ENCODE peak calls at places on chromosome 17, in five cellular contexts. L is endodermal cell, V is cardiac fibroblast, B is MCF 10A, T is foreskin fibroblast. U is an unnamed sample.

GRCh38 chr17:41801374-41802062 is 10.2 kb downstream of the P3H4 start:
- DNase-seq in L (peak; percentile 97), V (peak; percentile 79), B (peak; percentile 91), T (peak; percentile 56), U (peak; percentile 81)

GRCh38 chr17:42251115-42251514 is 25.1 kb downstream of the STAT5B start:
- DNase-seq in L (no peak), V (peak; percentile 59), B (peak; percentile 54), T (no peak), U (peak; percentile 79)

GRCh38 chr17:10077561-10078299 is 120.7 kb downstream of the GAS7 start:
- DNase-seq in L (no peak), V (no peak), B (no peak), T (no peak), U (no peak)

GRCh38 chr17:68600881-68601564 is at the start of gene FAM20A:
- DNase-seq in L (peak; percentile 90), V (no peak), B (no peak), T (no peak), U (peak; percentile 5)

GRCh38 chr17:10385871-10386270 is 13.1 kb upstream of the MYH13 start:
- DNase-seq in L (no peak), V (no peak), B (no peak), T (no peak), U (no peak)

GRCh38 chr17:72985882-72986720 is 106.4 kb downstream of the SLC39A11 start:
- DNase-seq in L (peak; percentile 95), V (peak; percentile 85), B (peak; percentile 82), T (peak; percentile 57), U (peak; percentile 91)

GRCh38 chr17:6843241-6843890 is 11.8 kb upstream of the TEKT1 start:
- DNase-seq in L (no peak), V (peak; percentile 78), B (peak; percentile 65), T (peak; percentile 8), U (peak; percentile 74)

GRCh38 chr17:43219746-43220380 is 8.2 kb downstream of the TMEM106A start:
- DNase-seq in L (no peak), V (no peak), B (no peak), T (no peak), U (no peak)

GRCh38 chr17:64596988-64597387 is 65.1 kb downstream of the SMURF2 start:
- DNase-seq in L (no peak), V (no peak), B (no peak), T (no peak), U (no peak)

GRCh38 chr17:27657620-27658019 is 26.6 kb downstream of the LGALS9 start:
- DNase-seq in L (peak; percentile 90), V (peak; percentile 33), B (peak; percentile 27), T (no peak), U (peak; percentile 45)

GRCh38 chr17:80849119-80849518 is 142.5 kb upstream of the CHMP6 start:
- DNase-seq in L (no peak), V (no peak), B (no peak), T (no peak), U (no peak)

GRCh38 chr17:21677126-21677910 is 15.0 kb upstream of the KCNJ18 start:
- DNase-seq in L (no peak), V (no peak), B (no peak), T (no peak), U (no peak)
- TF ChIP-seq CTCF in L (no peak), V (no peak), B (no peak), T (no peak), U (no peak)

DNA sequence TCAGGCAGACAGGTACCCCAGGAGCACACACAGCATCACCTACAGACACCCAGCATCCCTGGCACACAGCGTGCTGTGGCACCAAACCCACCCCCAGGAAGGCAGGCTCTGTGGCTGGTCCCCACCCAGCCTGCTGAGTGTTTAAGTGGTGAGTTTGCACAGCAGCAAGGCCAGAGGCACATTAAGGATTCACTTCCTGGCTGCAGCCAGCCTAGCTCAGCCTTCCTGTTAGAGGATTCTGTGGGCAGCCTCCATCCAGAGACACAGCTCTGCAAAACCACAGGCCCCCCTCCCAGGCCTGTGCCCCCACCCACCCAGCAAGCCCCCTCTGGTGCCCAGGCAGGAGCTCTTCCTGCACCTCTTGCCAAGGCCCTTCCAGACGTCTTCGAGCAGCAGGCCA is 36.1 kb upstream of the PHB1 start:
- DNase-seq in L (no peak), V (peak; percentile 35), B (no peak), T (peak; percentile 25), U (peak; percentile 11)
- TF ChIP-seq CTCF in L (no peak), V (no peak), B (no peak), T (no peak), U (no peak)

GRCh38 chr17:67378444-67379250 is 1.6 kb downstream of the PITPNC1 start:
- DNase-seq in L (peak; percentile 97), V (peak; percentile 72), B (peak; percentile 81), T (peak; percentile 82), U (peak; percentile 74)

GRCh38 chr17:67376509-67376891 is 581 bp upstream of the PITPNC1 start:
- DNase-seq in L (no peak), V (peak; percentile 36), B (peak; percentile 14), T (no peak), U (peak; percentile 66)

GRCh38 chr17:67376892-67377726 is at the start of gene PITPNC1:
- DNase-seq in L (peak; percentile 98), V (peak; percentile 88), B (peak; percentile 88), T (peak; percentile 92), U (peak; percentile 86)

GRCh38 chr17:67379251-67379630 is 2.2 kb downstream of the PITPNC1 start:
- DNase-seq in L (peak; percentile 62), V (no peak), B (no peak), T (no peak), U (no peak)

DNA sequence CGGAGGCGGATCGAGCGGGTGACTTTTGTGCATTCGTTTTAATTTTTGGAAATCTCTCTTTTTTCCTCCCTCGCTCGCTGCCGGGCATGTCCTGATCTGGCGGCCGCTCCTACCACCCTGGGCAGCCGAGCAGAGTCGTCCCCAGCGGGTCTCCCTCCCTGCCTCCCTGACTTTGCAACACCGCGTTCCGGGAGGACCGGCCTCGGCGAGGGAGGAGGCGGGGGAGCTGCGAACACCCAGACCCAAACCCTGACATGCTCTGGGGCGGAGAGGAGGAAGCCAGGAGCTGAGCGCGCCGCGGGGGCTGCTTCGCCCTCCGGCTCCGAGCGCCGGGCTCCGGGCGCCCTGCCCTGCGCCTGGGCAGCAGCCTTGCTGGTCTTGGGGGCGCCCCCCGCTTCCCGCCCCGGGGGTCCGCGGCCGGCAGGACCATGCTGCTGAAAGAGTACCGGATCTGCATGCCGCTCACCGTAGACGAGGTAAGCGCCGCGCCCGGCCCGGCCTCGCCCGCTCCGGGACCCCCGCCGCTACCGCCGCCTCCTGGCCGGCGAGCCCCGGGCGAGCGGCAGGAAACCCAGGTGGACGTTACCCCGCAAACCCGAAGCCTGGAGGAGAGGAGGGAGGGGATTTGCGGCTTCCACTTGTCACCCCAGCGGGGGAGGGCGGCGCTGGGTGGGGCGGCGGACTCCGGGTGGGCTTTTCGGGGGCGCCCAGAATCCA is 804 bp downstream of the PITPNC1 start:
- DNase-seq in L (peak; percentile 93), V (peak; percentile 43), B (peak; percentile 35), T (no peak), U (peak; percentile 39)
- TF ChIP-seq CTCF in L (peak; percentile 54), V (peak; percentile 27), B (peak; percentile 15), T (no peak), U (peak; percentile 32)

GRCh38 chr17:37191219-37191618 is 184.6 kb upstream of the C17orf78 start:
- DNase-seq in L (no peak), V (peak; percentile 22), B (no peak), T (peak; percentile 40), U (peak; percentile 55)

GRCh38 chr17:37190493-37190892 is 185.3 kb upstream of the C17orf78 start:
- DNase-seq in L (no peak), V (no peak), B (no peak), T (no peak), U (no peak)

GRCh38 chr17:37194208-37194607 is 181.6 kb upstream of the C17orf78 start:
- DNase-seq in L (no peak), V (no peak), B (no peak), T (no peak), U (no peak)
- TF ChIP-seq CTCF in L (peak; percentile 67), V (no peak), B (no peak), T (no peak), U (no peak)

DNA sequence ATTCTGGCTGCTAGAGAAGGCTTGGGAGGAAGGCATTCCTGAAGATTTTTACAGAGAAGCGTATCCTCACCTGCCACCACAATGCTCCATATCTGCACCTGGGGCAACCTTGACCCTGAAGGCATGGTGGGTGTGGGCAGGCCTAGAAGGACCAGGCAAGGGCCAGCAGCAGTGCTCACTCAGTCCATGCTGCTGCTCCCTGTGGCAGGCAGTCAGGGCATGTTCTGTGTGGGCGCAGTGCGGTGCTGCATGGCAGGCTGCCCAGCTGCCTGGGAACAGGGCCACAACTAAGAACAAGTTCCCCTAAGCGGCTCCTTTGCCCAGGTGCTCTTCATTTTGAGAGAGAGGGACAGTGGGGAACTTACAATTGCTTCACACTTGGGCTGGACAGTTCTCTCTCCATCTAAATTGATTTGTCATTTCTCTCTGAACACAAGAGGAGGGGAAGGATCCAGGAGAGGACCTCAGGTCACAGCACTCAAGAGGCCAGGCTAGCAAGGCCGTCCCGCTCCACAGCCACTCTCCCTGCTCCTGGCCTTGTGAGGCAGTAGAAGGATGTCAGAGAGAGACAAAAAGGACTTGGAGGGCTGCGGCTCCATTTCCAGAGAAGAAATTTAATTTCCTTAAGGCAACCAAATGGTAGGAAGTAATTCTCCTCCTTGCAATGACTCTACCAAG is 158.8 kb downstream of the AATF start:
- DNase-seq in L (peak; percentile 61), V (no peak), B (peak; percentile 63), T (peak; percentile 13), U (no peak)
- TF ChIP-seq CTCF in L (no peak), V (no peak), B (no peak), T (no peak), U (no peak)

U was measured in choroid plexus epithelial cell.